ENCODE peak calls at places on chromosomes 1 and 21, in six cellular contexts. L is IMR-90, O is H9, R is mesenchymal stem cell, F is neuronal stem cell, G is H1. A is an unnamed sample.

GRCh38 chr1:156821801-156822200 is 5.2 kb upstream of the SH2D2A start:
- DNase-seq in L (peak; percentile 68), F (no peak), G (no peak), R (no peak), O (no peak), A (no peak)

GRCh38 chr1:172499636-172500141 is 33.3 kb upstream of the SUCO start:
- DNase-seq in F (no peak), L (no peak), G (no peak), O (no peak), R (no peak), A (peak; percentile 63)

GRCh38 chr21:16588433-16588860 is 858.7 kb downstream of the USP25 start:
- DNase-seq in R (peak; percentile 73), G (no peak), F (peak; percentile 32), O (peak; percentile 59), L (peak; percentile 84), A (peak; percentile 76)

GRCh38 chr1:32447469-32448185 is 17.2 kb upstream of the ZBTB8B start:
- DNase-seq in R (peak; percentile 67), G (peak; percentile 81), L (peak; percentile 74), O (peak; percentile 81), F (peak; percentile 67), A (peak; percentile 97)

GRCh38 chr1:184162266-184162665 is 110.7 kb downstream of the TSEN15 start:
- DNase-seq in F (no peak), L (no peak), G (no peak), R (no peak), O (no peak), A (no peak)

GRCh38 chr1:225911207-225912130 is 12.6 kb downstream of the PYCR2 start:
- DNase-seq in O (peak; percentile 80), R (peak; percentile 46), G (peak; percentile 94), F (peak; percentile 44), L (peak; percentile 17), A (peak; percentile 70)

GRCh38 chr1:182309631-182310351 is 81.8 kb downstream of the GLUL start:
- DNase-seq in O (no peak), G (no peak), F (no peak), L (no peak), R (no peak), A (peak; percentile 97)

GRCh38 chr1:11929849-11930248 is 3.6 kb upstream of the KIAA2013 start:
- DNase-seq in F (no peak), G (no peak), R (peak; percentile 49), O (no peak), L (peak; percentile 71), A (no peak)

GRCh38 chr1:35577071-35577998 is 4.2 kb downstream of the TFAP2E start:
- DNase-seq in L (no peak), G (peak; percentile 79), R (peak; percentile 37), O (peak; percentile 72), F (no peak), A (peak; percentile 70)

DNA sequence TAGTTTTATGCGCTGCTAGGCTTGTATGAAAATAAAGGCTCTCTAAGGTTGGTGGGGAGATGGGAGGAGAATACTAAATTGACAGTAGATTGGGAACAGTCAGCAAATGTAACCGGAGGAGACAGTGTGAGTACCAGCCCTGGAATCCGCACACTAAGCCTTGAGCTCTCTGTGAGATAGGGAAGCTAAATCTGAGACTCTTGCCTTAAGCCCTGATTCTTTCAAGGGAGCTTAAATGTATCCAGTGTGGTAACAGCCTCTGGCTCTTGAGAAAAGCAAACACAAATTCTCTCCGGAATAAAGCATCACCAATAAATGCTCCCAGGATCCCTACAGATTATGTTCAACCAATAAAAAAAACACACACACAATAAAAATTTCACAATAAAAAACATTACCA is 33.0 kb upstream of the PDPN start:
- DNase-seq in R (no peak), F (no peak), O (no peak), L (no peak), G (no peak), A (no peak)
- H3K27ac ChIP-seq in R (no peak overlapping the region), F (no peak overlapping the region), O (no peak overlapping the region), L (no peak overlapping the region), G (no peak overlapping the region), A (no peak overlapping the region)

DNA sequence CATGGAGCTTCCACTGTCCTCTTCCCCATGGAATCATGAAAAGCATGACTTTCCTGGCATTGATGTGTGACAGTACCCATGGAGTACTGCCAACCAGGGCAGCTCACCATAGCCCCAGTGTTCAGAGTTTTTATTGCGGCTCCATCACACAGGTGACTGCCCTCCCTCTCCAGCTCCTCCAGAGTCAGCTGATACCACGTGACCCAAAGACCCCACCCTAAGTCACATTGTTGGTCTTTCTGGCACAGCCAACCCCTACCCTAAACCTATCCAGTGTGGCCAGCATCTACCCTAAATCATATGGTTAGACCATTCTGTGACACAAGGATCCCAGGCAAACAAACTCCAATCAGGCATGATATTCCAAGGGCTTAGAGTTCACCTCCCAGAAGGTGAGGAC is 77.4 kb upstream of the VAMP3 start:
- DNase-seq in R (no peak), L (no peak), F (no peak), G (no peak), O (no peak), A (no peak)
- H2BK15ac ChIP-seq in R (no peak overlapping the region), L (no peak overlapping the region), F (no peak overlapping the region), G (no peak overlapping the region), O (no peak overlapping the region), A (no peak overlapping the region)

DNA sequence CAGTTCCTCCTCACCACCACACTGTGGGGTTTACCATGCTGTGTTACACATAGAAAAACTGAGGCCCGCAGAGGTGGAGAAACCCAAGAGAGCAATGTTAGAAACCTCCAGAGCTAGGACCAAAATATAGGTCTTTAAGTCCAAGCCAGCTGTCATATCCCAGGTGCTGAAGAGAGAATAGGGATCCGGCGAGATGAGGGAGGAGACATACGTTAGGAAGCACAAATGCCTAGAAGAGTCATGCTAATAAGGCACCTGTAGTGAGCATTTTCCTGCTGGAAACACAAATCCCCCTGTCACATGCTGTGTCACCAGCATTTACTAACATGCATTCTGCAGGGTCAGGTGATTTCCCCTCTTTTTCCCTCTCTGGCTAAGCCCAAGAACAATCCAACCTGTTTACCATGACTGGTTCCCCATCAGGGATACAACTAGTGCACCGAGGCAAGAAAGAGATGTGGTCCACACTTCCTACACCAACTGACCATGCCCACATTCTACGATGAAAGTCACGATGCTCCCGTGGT is 168.6 kb upstream of the CAMK1G start:
- DNase-seq in L (no peak), R (no peak), G (no peak), O (no peak), F (no peak), A (no peak)
- H2BK5ac ChIP-seq in L (no peak overlapping the region), R (no peak overlapping the region), G (no peak overlapping the region), O (no peak overlapping the region), F (no peak overlapping the region), A (no peak overlapping the region)

GRCh38 chr1:13756557-13757315 is 56.7 kb downstream of the PRDM2 start:
- DNase-seq in R (no peak), O (no peak), L (no peak), G (no peak), F (no peak), A (no peak)

GRCh38 chr1:13757693-13758092 is 57.7 kb downstream of the PRDM2 start:
- DNase-seq in O (no peak), R (no peak), L (no peak), G (no peak), F (no peak), A (no peak)

GRCh38 chr1:13760921-13761320 is 60.9 kb downstream of the PRDM2 start:
- DNase-seq in O (no peak), G (no peak), L (no peak), R (no peak), F (no peak), A (peak; percentile 61)

GRCh38 chr1:13760340-13760739 is 60.4 kb downstream of the PRDM2 start:
- DNase-seq in O (no peak), L (no peak), G (no peak), R (no peak), F (no peak), A (no peak)

DNA sequence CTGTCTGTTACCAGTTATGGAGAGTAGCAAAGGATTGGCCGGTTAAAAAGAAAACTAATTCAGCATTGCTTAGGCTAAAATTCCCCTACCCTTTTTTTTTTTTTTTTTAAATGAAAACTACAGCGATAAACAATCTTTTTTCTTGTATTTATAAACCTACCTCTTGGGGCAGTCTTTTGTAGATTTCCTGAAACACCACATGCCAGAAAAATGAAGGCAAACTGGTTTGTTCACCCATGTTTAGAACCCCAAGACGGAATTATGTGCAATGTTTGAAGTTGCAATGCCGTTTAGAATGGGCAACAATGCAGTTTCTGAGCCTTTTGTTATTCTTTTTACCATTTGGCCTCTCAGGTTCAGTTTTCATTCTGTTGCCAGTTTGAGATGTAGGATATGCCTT is 59.1 kb downstream of the PRDM2 start:
- DNase-seq in O (no peak), G (no peak), L (no peak), F (no peak), R (no peak), A (peak; percentile 53)
- H3K27ac ChIP-seq in O (no peak overlapping the region), G (no peak overlapping the region), L (no peak overlapping the region), F (no peak overlapping the region), R (no peak overlapping the region), A (no peak overlapping the region)

GRCh38 chr1:160113407-160113806 is 2.2 kb upstream of the ATP1A2 start:
- DNase-seq in F (no peak), L (no peak), G (no peak), O (no peak), R (no peak), A (peak; percentile 46)
- H2BK15ac ChIP-seq in F (no peak overlapping the region), L (no peak overlapping the region), G (peak overlapping the region; percentile 67), O (no peak overlapping the region), R (no peak overlapping the region), A (no peak overlapping the region)

GRCh38 chr1:13699510-13699909 is 478 bp upstream of the PRDM2 start:
- DNase-seq in F (no peak), L (no peak), O (peak; percentile 37), G (peak; percentile 48), R (peak; percentile 12), A (peak; percentile 28)
- H2BK5ac ChIP-seq in F (peak overlapping the region; percentile 55), L (peak overlapping the region; percentile 35), O (no peak overlapping the region), G (no peak overlapping the region), R (no peak overlapping the region), A (no peak overlapping the region)